ENCODE peak calls at places on chromosomes 5 and 9, in six cellular contexts. One of them, this sample, is unnamed. For H3K36me3, the result is how much of the 10 kb centered on the place peaks cover.

GRCh38 chr9:114344188-114344566 is 14.5 kb downstream of the ORM2 start:
- DNase-seq in PC-3: no peak
- DNase-seq in CD4-positive, CD25-positive, alpha-beta regulatory T cell: no peak
- DNase-seq in neuronal stem cell: no peak
- DNase-seq in gastrocnemius medialis: no peak
- DNase-seq in heart left ventricle: no peak
- DNase-seq in this sample: no peak

GRCh38 chr5:20463206-20463605 is 475.2 kb upstream of the CDH18 start:
- DNase-seq in CD4-positive, CD25-positive, alpha-beta regulatory T cell: no peak
- DNase-seq in PC-3: no peak
- DNase-seq in gastrocnemius medialis: no peak
- DNase-seq in heart left ventricle: no peak
- DNase-seq in neuronal stem cell: no peak
- DNase-seq in this sample: no peak

GRCh38 chr5:95110112-95110511 is 174.8 kb downstream of the MCTP1 start:
- DNase-seq in neuronal stem cell: no peak
- DNase-seq in gastrocnemius medialis: no peak
- DNase-seq in PC-3: no peak
- DNase-seq in CD4-positive, CD25-positive, alpha-beta regulatory T cell: no peak
- DNase-seq in heart left ventricle: no peak
- DNase-seq in this sample: no peak

GRCh38 chr9:137814436-137814835 is 63.1 kb upstream of the CACNA1B start:
- DNase-seq in PC-3: no peak
- DNase-seq in neuronal stem cell: no peak
- DNase-seq in heart left ventricle: no peak
- DNase-seq in gastrocnemius medialis: no peak
- DNase-seq in CD4-positive, CD25-positive, alpha-beta regulatory T cell: no peak
- DNase-seq in this sample: no peak

GRCh38 chr9:127947841-127948710 is 10.4 kb upstream of the DPM2 start:
- DNase-seq in neuronal stem cell: no peak
- DNase-seq in PC-3: no peak
- DNase-seq in CD4-positive, CD25-positive, alpha-beta regulatory T cell: no peak
- DNase-seq in gastrocnemius medialis: no peak
- DNase-seq in heart left ventricle: peak
- DNase-seq in this sample: no peak

GRCh38 chr5:22109315-22109714 is 743.8 kb downstream of the CDH12 start:
- DNase-seq in gastrocnemius medialis: no peak
- DNase-seq in CD4-positive, CD25-positive, alpha-beta regulatory T cell: no peak
- DNase-seq in PC-3: no peak
- DNase-seq in heart left ventricle: no peak
- DNase-seq in neuronal stem cell: no peak
- DNase-seq in this sample: no peak

GRCh38 chr9:121557581-121558422 is 58.2 kb upstream of the GGTA1 start:
- DNase-seq in heart left ventricle: peak
- DNase-seq in neuronal stem cell: peak
- DNase-seq in PC-3: peak
- DNase-seq in CD4-positive, CD25-positive, alpha-beta regulatory T cell: peak
- DNase-seq in gastrocnemius medialis: peak
- DNase-seq in this sample: peak

GRCh38 chr5:16808936-16809815 is 126.9 kb downstream of the MYO10 start:
- DNase-seq in neuronal stem cell: no peak
- DNase-seq in heart left ventricle: no peak
- DNase-seq in CD4-positive, CD25-positive, alpha-beta regulatory T cell: no peak
- DNase-seq in PC-3: no peak
- DNase-seq in gastrocnemius medialis: no peak
- DNase-seq in this sample: no peak

GRCh38 chr9:89662718-89663246 is 58.0 kb downstream of the GADD45G start:
- DNase-seq in CD4-positive, CD25-positive, alpha-beta regulatory T cell: no peak
- DNase-seq in heart left ventricle: no peak
- DNase-seq in neuronal stem cell: no peak
- DNase-seq in gastrocnemius medialis: no peak
- DNase-seq in PC-3: no peak
- DNase-seq in this sample: peak

GRCh38 chr9:97419315-97419867 is 7.5 kb downstream of the TDRD7 start:
- DNase-seq in gastrocnemius medialis: no peak
- DNase-seq in PC-3: peak
- DNase-seq in CD4-positive, CD25-positive, alpha-beta regulatory T cell: no peak
- DNase-seq in heart left ventricle: no peak
- DNase-seq in neuronal stem cell: no peak
- DNase-seq in this sample: peak

DNA sequence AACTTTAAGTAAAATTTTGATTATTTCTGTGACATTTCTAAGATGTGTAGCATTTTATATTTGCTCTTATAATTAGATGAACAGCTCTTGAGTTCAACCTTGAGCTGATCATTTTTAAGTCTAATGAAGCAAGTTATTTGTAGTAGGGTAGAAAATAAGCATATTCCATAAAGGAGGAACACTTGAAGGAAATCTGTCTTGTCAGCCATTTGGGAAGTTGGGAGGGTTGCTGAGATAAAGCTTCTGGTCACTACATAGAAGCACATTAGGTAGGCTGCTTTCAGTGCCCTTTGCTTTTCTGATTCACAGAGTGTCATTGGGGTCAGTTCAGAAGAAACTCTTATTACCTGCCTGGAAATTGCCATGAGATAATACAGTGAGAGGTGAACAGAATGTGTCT is 44.1 kb downstream of the SEC24A start:
- DNase-seq in gastrocnemius medialis: no peak
- DNase-seq in heart left ventricle: no peak
- DNase-seq in PC-3: no peak
- DNase-seq in CD4-positive, CD25-positive, alpha-beta regulatory T cell: no peak
- DNase-seq in neuronal stem cell: no peak
- DNase-seq in this sample: no peak
- H3K36me3 ChIP-seq in gastrocnemius medialis: half or more
- H3K36me3 ChIP-seq in heart left ventricle: under half
- H3K36me3 ChIP-seq in PC-3: under half
- H3K36me3 ChIP-seq in CD4-positive, CD25-positive, alpha-beta regulatory T cell: under half
- H3K36me3 ChIP-seq in neuronal stem cell: under half
- H3K36me3 ChIP-seq in this sample: under half

GRCh38 chr9:36679710-36680109 is 107.0 kb downstream of the MELK start:
- DNase-seq in CD4-positive, CD25-positive, alpha-beta regulatory T cell: no peak
- DNase-seq in neuronal stem cell: no peak
- DNase-seq in gastrocnemius medialis: no peak
- DNase-seq in heart left ventricle: no peak
- DNase-seq in PC-3: no peak
- DNase-seq in this sample: no peak

GRCh38 chr9:36677611-36678010 is 104.9 kb downstream of the MELK start:
- DNase-seq in CD4-positive, CD25-positive, alpha-beta regulatory T cell: no peak
- DNase-seq in PC-3: no peak
- DNase-seq in gastrocnemius medialis: no peak
- DNase-seq in heart left ventricle: no peak
- DNase-seq in neuronal stem cell: no peak
- DNase-seq in this sample: no peak

GRCh38 chr9:36671561-36671960 is 98.9 kb downstream of the MELK start:
- DNase-seq in PC-3: no peak
- DNase-seq in neuronal stem cell: no peak
- DNase-seq in gastrocnemius medialis: no peak
- DNase-seq in heart left ventricle: no peak
- DNase-seq in CD4-positive, CD25-positive, alpha-beta regulatory T cell: no peak
- DNase-seq in this sample: no peak

DNA sequence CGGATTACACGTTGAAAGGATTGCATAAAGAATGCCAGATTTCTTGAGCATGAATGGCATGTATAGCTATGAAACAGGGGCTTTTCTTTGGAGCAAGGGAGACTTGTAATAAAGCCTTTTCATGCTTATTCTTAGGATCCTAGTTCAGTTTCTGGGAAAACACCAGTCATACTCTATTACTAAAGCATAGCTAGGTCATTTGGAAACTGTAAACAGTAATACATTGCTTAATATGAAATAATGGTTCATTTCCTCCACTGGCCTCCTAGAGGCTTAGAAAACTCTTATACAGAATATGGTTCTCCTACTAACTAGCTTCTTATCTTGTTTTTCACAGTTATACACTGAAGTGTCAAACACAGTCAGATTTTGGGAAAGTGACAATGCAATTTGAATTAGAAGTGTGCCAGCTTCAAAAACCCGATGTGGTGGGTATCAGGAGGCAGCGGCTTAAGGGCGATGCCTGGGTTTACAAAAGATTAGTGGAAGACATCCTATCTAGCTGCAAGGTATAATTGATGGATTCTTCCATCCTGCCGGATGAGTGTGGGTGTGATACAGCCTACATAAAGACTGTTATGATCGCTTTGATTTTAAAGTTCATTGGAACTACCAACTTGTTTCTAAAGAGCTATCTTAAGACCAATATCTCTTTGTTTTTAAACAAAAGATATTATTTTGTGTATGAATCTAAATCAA is 104.3 kb downstream of the MELK start:
- DNase-seq in CD4-positive, CD25-positive, alpha-beta regulatory T cell: peak
- DNase-seq in heart left ventricle: no peak
- DNase-seq in neuronal stem cell: no peak
- DNase-seq in PC-3: no peak
- DNase-seq in gastrocnemius medialis: no peak
- DNase-seq in this sample: no peak
- H3K36me3 ChIP-seq in CD4-positive, CD25-positive, alpha-beta regulatory T cell: under half
- H3K36me3 ChIP-seq in heart left ventricle: under half
- H3K36me3 ChIP-seq in neuronal stem cell: under half
- H3K36me3 ChIP-seq in PC-3: under half
- H3K36me3 ChIP-seq in gastrocnemius medialis: under half
- H3K36me3 ChIP-seq in this sample: half or more

GRCh38 chr5:177526791-177527190 is 10.0 kb upstream of the DDX41 start:
- DNase-seq in neuronal stem cell: no peak
- DNase-seq in PC-3: no peak
- DNase-seq in gastrocnemius medialis: no peak
- DNase-seq in heart left ventricle: peak
- DNase-seq in CD4-positive, CD25-positive, alpha-beta regulatory T cell: no peak
- DNase-seq in this sample: peak
- H3K36me3 ChIP-seq in neuronal stem cell: half or more
- H3K36me3 ChIP-seq in PC-3: under half
- H3K36me3 ChIP-seq in gastrocnemius medialis: half or more
- H3K36me3 ChIP-seq in heart left ventricle: under half
- H3K36me3 ChIP-seq in CD4-positive, CD25-positive, alpha-beta regulatory T cell: half or more
- H3K36me3 ChIP-seq in this sample: half or more

DNA sequence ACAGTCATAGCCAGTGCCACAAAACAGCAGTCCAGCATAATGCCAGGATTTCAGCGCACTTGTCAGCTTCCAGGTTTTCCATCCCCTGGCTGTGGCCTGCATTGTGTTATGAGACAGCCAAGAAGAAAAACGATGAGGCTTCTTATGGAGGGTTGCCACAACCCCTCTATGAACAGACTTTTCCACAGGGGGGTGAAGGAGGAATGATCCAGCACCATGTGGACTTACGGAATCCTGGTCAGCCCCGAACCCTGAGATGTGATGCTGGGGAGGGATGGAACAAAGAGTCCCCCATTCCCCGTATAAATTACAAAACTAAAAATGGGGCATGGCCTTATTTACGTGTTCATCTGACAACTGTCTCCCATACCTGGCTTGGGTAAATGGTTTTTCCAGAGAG is 32.6 kb downstream of the FAXDC2 start:
- DNase-seq in PC-3: no peak
- DNase-seq in CD4-positive, CD25-positive, alpha-beta regulatory T cell: no peak
- DNase-seq in heart left ventricle: no peak
- DNase-seq in neuronal stem cell: no peak
- DNase-seq in gastrocnemius medialis: no peak
- DNase-seq in this sample: no peak
- H3K36me3 ChIP-seq in PC-3: under half
- H3K36me3 ChIP-seq in CD4-positive, CD25-positive, alpha-beta regulatory T cell: half or more
- H3K36me3 ChIP-seq in heart left ventricle: under half
- H3K36me3 ChIP-seq in neuronal stem cell: under half
- H3K36me3 ChIP-seq in gastrocnemius medialis: under half
- H3K36me3 ChIP-seq in this sample: half or more

DNA sequence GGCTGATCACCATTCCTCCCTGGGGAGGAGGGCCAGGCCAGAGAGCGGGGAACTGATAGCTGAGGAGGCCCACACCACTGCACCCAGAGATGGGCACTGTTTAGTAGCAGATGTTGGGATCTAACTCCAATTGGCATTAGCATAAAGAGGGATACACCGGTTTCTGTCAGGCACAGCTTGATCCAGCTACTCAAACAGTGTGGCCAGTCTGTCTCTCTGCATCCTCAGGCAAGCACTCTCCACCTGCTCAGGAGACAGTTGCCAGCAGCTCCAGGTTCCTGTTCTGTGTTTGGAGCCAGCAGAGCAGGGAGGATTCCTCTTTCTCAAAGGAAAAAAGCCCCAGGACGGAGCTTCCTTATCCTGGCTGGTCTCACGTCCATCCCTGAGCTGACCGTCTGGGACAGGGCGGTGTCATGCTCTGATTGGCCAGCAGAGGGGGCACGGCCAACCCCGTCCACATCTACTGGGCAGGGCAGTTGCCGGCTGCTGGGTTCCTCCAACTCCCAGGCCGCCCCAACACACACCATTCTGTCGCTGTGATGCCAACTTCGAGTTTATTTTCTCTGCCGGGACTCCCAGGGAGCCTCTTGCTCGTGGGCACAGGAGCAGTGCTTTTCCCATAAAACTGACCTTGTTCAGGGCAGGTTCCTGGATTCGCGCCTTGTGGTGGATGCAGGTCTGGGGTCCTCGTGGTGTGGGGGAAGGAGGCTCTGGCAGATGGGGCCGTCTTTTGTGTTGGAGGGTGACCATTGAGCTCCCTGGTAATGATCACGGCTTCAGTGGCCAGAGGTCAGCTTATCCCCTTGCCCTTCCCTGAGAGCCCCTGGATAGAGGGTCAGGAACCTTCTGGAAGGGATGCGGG is 47.9 kb downstream of the COL5A1 start:
- DNase-seq in CD4-positive, CD25-positive, alpha-beta regulatory T cell: no peak
- DNase-seq in neuronal stem cell: peak
- DNase-seq in heart left ventricle: peak
- DNase-seq in PC-3: peak
- DNase-seq in gastrocnemius medialis: peak
- DNase-seq in this sample: peak
- H3K36me3 ChIP-seq in CD4-positive, CD25-positive, alpha-beta regulatory T cell: under half
- H3K36me3 ChIP-seq in neuronal stem cell: under half
- H3K36me3 ChIP-seq in heart left ventricle: under half
- H3K36me3 ChIP-seq in PC-3: under half
- H3K36me3 ChIP-seq in gastrocnemius medialis: under half
- H3K36me3 ChIP-seq in this sample: under half

GRCh38 chr5:177373806-177374205 is 10.4 kb upstream of the SLC34A1 start:
- DNase-seq in heart left ventricle: no peak
- DNase-seq in CD4-positive, CD25-positive, alpha-beta regulatory T cell: no peak
- DNase-seq in gastrocnemius medialis: no peak
- DNase-seq in PC-3: no peak
- DNase-seq in neuronal stem cell: no peak
- DNase-seq in this sample: no peak

GRCh38 chr5:177371705-177372533 is 12.3 kb upstream of the SLC34A1 start:
- DNase-seq in PC-3: no peak
- DNase-seq in neuronal stem cell: no peak
- DNase-seq in CD4-positive, CD25-positive, alpha-beta regulatory T cell: peak
- DNase-seq in gastrocnemius medialis: no peak
- DNase-seq in heart left ventricle: no peak
- DNase-seq in this sample: no peak

GRCh38 chr5:177372910-177373309 is 11.3 kb upstream of the SLC34A1 start:
- DNase-seq in heart left ventricle: no peak
- DNase-seq in CD4-positive, CD25-positive, alpha-beta regulatory T cell: no peak
- DNase-seq in PC-3: no peak
- DNase-seq in gastrocnemius medialis: no peak
- DNase-seq in neuronal stem cell: no peak
- DNase-seq in this sample: no peak

GRCh38 chr5:177371120-177371537 is 13.1 kb upstream of the SLC34A1 start:
- DNase-seq in heart left ventricle: no peak
- DNase-seq in gastrocnemius medialis: no peak
- DNase-seq in PC-3: no peak
- DNase-seq in neuronal stem cell: no peak
- DNase-seq in CD4-positive, CD25-positive, alpha-beta regulatory T cell: no peak
- DNase-seq in this sample: no peak

GRCh38 chr5:177372534-177372896 is 11.7 kb upstream of the SLC34A1 start:
- DNase-seq in gastrocnemius medialis: no peak
- DNase-seq in heart left ventricle: no peak
- DNase-seq in neuronal stem cell: no peak
- DNase-seq in PC-3: no peak
- DNase-seq in CD4-positive, CD25-positive, alpha-beta regulatory T cell: no peak
- DNase-seq in this sample: no peak
- H3K36me3 ChIP-seq in gastrocnemius medialis: under half
- H3K36me3 ChIP-seq in heart left ventricle: under half
- H3K36me3 ChIP-seq in neuronal stem cell: under half
- H3K36me3 ChIP-seq in PC-3: under half
- H3K36me3 ChIP-seq in CD4-positive, CD25-positive, alpha-beta regulatory T cell: under half
- H3K36me3 ChIP-seq in this sample: under half

GRCh38 chr5:180852510-180852909 is 8.6 kb downstream of the ZFP62 start:
- DNase-seq in gastrocnemius medialis: no peak
- DNase-seq in CD4-positive, CD25-positive, alpha-beta regulatory T cell: no peak
- DNase-seq in heart left ventricle: no peak
- DNase-seq in neuronal stem cell: no peak
- DNase-seq in PC-3: peak
- DNase-seq in this sample: no peak
- H3K36me3 ChIP-seq in gastrocnemius medialis: under half
- H3K36me3 ChIP-seq in CD4-positive, CD25-positive, alpha-beta regulatory T cell: under half
- H3K36me3 ChIP-seq in heart left ventricle: under half
- H3K36me3 ChIP-seq in neuronal stem cell: under half
- H3K36me3 ChIP-seq in PC-3: under half
- H3K36me3 ChIP-seq in this sample: half or more

This sample was measured in SJCRH30.